ENCODE peak calls at places on chromosomes 5 and 9, in six cellular contexts. G is left ventricle myocardium inferior, S is sigmoid colon, B is cardiac muscle cell, F is GM12878, L is A549. C is an unnamed sample. For H3K4me1, the result is how much of the 10 kb centered on the place peaks cover.

GRCh38 chr9:130981002-130981760 is 27.8 kb upstream of the LAMC3 start:
- DNase-seq in G (no peak), S (no peak), B (no peak), F (no peak), L (no peak), C (no peak)

GRCh38 chr9:87069690-87070089 is 122.4 kb upstream of the GAS1 start:
- DNase-seq in G (no peak), S (no peak), B (peak), F (no peak), L (no peak), C (no peak)

GRCh38 chr5:68189171-68189570 is 26.4 kb upstream of the PIK3R1 start:
- DNase-seq in G (no peak), S (no peak), B (no peak), F (no peak), L (no peak), C (no peak)

GRCh38 chr5:58800410-58800809 is 217.5 kb downstream of the RAB3C start:
- DNase-seq in G (no peak), S (no peak), B (no peak), F (no peak), L (no peak), C (no peak)

GRCh38 chr9:82456621-82457020 is 468.0 kb downstream of the SPATA31D1 start:
- DNase-seq in G (no peak), S (no peak), B (no peak), F (no peak), L (no peak), C (no peak)

GRCh38 chr5:148659641-148660345 is 5.5 kb upstream of the HTR4 start:
- DNase-seq in G (no peak), S (no peak), B (no peak), F (no peak), L (no peak), C (no peak)

GRCh38 chr5:80346055-80346454 is 26.3 kb downstream of the SPZ1 start:
- DNase-seq in G (no peak), S (no peak), B (peak), F (no peak), L (peak), C (no peak)

GRCh38 chr5:121377446-121377845 is 474.2 kb upstream of the FTMT start:
- DNase-seq in G (no peak), S (no peak), B (no peak), F (no peak), L (no peak), C (no peak)

GRCh38 chr5:181167814-181168488 is 20.6 kb downstream of the OR2V2 start:
- DNase-seq in G (no peak), S (no peak), B (no peak), F (no peak), L (peak), C (no peak)
- TF ChIP-seq CTCF in G (peak), S (no peak), B (peak), F (peak), L (peak), C (peak)

GRCh38 chr5:177020033-177020432 is 2.5 kb upstream of the ZNF346 start:
- DNase-seq in G (no peak), S (no peak), B (no peak), F (no peak), L (no peak), C (no peak)
- H3K27ac ChIP-seq in G (no peak), S (no peak), B (no peak), F (no peak), L (no peak), C (no peak)

DNA sequence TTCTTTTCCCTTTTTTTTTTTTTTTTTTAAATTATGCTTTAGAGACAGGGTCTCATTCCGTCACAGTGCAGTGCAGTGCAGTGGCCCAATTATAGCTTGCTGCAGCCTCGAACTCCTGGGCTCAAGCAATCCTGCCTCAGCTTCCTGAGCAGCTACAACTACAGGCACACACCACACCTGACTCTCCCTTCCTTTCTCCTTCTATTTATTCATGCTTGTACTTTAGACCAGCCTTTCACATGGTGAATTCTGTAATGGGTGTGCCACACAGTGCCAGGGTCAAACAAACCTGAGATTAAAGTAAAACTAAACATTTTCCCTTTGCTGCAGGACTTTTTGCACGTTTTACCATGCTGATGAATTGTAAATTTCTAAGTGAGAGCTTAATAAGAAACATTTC is 8.0 kb downstream of the SH3RF2 start:
- DNase-seq in G (no peak), S (no peak), B (no peak), F (no peak), L (no peak), C (no peak)
- H3K4me1 ChIP-seq in G (half or more), S (under half), B (under half), F (under half), L (half or more), C (under half)

DNA sequence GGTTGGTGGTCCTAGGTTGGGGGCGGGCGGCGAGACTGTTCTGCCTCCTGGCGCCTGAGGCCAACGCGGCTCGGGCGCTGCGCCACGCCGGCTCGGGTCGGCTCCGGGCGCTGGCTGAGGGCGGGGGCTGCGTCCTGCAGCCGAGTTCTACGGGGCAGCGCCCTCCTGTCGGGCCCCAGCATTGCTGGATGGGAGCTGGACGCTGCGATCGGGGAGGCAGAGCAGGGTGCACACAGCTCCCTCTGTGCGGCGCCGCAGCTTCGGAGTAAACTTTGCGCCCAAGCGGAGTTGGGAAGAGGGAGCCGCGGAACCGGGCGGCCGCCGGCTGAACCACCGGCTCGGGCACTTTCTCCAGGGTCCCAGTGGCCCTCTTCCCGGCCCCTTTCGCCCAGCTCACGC is 530 bp downstream of the PRDM6 start:
- DNase-seq in G (peak), S (peak), B (peak), F (no peak), L (peak), C (peak)
- TF ChIP-seq CTCF in G (no peak), S (no peak), B (no peak), F (no peak), L (no peak), C (no peak)

GRCh38 chr9:136676920-136677686 is 10.2 kb downstream of the AGPAT2 start:
- DNase-seq in G (no peak), S (no peak), B (no peak), F (no peak), L (no peak), C (no peak)

GRCh38 chr9:136675477-136676296 is 11.6 kb downstream of the AGPAT2 start:
- DNase-seq in G (no peak), S (no peak), B (no peak), F (no peak), L (no peak), C (no peak)

GRCh38 chr9:136674786-136675349 is 12.2 kb downstream of the EGFL7 start:
- DNase-seq in G (no peak), S (no peak), B (peak), F (no peak), L (no peak), C (no peak)

GRCh38 chr9:136678034-136678433 is 9.2 kb downstream of the AGPAT2 start:
- DNase-seq in G (no peak), S (no peak), B (no peak), F (no peak), L (no peak), C (no peak)

GRCh38 chr9:136676297-136676794 is 10.9 kb downstream of the AGPAT2 start:
- DNase-seq in G (no peak), S (no peak), B (no peak), F (no peak), L (no peak), C (no peak)
- H3K27ac ChIP-seq in G (peak), S (no peak), B (no peak), F (no peak), L (no peak), C (no peak)

DNA sequence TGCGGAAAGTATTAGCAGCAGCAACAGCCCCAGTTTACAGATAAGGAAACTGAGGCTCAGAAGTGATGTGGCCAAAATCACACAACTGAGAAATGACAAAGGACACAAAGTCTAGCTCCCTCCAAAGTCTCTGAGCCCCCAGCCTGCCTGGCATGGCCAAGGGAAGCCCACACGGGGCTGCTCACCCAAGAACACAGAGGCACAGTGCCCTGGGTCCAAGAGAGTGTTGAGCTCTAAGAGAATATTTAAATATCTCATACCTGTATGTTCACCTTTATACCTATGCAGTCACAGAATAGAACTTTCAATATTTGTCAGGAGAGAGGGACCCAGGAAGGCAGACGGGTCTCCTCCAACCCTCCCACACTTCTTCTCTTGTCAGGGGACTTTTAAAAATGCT is 16.6 kb downstream of the VAV2 start:
- DNase-seq in G (peak), S (peak), B (no peak), F (no peak), L (no peak), C (no peak)
- H3K4me1 ChIP-seq in G (under half), S (under half), B (under half), F (under half), L (under half), C (under half)

DNA sequence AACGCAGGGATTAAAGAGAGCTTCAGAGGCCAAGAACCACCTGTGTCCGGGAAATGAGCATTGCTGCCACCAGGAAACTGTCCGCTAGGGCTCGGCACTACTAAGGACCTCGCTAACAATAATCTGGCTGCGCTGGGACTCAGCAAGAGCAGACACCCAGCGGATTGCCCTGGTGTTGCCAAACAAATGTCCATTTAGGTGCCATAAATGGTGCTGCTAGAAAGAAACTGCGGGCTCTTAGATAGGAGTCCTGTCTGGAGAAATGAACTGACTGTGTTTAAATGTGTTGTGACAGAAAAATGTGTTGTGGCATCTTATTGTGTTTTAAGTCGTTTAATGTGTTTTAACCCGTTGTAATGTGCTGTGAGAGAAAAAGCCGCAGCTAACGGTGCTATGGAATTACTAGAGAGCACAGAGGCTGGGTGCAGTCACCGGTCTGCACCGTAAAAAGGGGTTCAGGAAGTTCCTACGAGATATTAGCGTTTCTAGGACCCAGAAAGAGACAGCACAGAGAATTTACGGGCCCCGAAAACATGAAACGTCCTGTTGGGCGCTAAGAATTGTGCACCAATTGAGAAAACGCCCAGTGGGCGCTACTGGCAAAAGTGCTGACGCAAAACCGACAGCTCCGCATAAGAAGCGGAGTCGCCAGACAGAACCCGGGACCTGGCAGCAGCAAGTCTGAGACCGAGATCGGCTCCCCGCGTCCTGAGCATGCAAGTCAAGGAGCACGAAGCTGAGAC is 90.6 kb downstream of the ANXA2R start:
- DNase-seq in G (peak), S (peak), B (peak), F (peak), L (peak), C (peak)
- TF ChIP-seq CTCF in G (peak), S (peak), B (peak), F (peak), L (peak), C (no peak)

DNA sequence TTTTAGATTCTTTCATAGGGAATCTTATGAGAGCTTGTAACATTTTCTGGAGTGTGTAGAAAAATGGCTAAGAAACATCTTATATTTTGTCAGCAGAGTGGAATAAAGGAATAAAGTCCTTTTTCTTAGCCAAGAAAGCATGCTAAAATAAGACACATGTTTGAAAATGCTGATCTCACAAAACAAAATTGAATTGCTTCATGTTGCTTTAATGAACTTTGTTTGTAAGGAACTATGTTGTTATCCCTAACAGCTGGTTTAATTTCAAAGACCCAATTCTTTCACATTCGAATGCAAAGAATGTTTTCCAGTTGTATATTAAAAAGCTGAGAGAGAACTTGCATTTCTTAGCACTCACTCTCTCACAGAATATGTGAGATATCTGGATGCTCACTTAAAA is 107.6 kb downstream of the MUSK start:
- DNase-seq in G (no peak), S (no peak), B (no peak), F (no peak), L (no peak), C (no peak)
- H3K27ac ChIP-seq in G (no peak), S (peak), B (no peak), F (no peak), L (no peak), C (no peak)

GRCh38 chr9:129139233-129139992 is 28.2 kb downstream of the PTPA start:
- DNase-seq in G (peak), S (peak), B (peak), F (peak), L (peak), C (peak)

GRCh38 chr9:129138144-129138462 is 26.9 kb downstream of the PTPA start:
- DNase-seq in G (no peak), S (no peak), B (no peak), F (no peak), L (no peak), C (no peak)

GRCh38 chr9:129136446-129137049 is 25.3 kb downstream of the PTPA start:
- DNase-seq in G (no peak), S (no peak), B (no peak), F (no peak), L (no peak), C (no peak)

GRCh38 chr9:129138476-129139232 is 27.4 kb downstream of the PTPA start:
- DNase-seq in G (peak), S (peak), B (peak), F (no peak), L (no peak), C (peak)

DNA sequence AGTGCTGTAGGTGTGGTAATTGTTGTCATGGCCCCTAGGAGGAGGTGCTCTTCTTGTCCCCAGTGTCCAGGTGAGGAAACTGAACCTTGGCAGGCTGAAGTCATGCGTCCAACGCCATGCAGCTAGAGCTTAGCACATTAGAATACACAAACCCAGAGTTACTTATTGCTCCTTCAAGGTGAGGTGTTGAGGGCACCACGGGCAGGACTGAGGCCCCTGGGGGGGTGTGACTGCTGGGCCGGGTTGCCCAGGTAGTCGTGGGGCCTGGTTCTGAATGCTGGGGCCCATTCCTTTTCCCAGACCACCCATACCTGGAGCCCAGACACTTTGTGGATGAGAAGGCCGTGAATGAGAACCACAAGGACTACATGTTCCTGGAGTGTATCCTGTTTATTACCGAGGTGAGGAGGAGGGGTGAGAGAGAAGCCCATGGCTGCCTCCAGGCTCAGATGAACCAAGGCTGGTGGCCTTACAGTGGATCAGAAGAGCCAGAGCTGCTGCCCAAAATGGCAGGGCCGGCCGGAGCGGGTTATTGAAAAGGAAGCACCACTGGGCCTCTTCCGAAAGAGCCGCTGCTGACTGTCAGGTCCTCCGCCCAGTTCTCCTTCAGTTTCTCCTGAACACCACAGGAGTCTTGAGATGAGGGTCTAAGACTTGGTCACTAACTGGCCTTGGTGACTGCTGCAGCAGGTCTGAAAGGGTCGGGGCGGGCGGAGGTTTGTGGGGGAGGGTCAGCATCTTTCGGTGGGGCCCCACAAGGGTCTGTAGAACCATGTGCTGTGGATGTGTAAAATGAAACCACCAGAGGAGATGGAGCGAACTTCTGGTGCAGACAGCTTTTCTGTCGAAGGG is 26.3 kb downstream of the PTPA start:
- DNase-seq in G (no peak), S (no peak), B (no peak), F (no peak), L (no peak), C (no peak)
- H3K4me1 ChIP-seq in G (half or more), S (under half), B (under half), F (under half), L (under half), C (under half)